ENCODE peak calls at places on chromosomes 4 and X, in eight cellular contexts. O, C, J, N, L, Y, V and X are unnamed samples. For H3K4me1, the result is how much of the 10 kb centered on the place peaks cover.

GRCh38 chr4:110163327-110164070 is 34.9 kb downstream of the ELOVL6 start:
- DNase-seq in L (no peak), C (no peak), J (peak), Y (no peak), O (no peak), N (no peak), V (no peak), X (no peak)

GRCh38 chrX:121579016-121579760 is 531.8 kb downstream of the GLUD2 start:
- DNase-seq in Y (no peak), V (no peak), C (no peak), L (peak), O (peak), J (no peak), N (no peak), X (no peak)

GRCh38 chrX:155997436-155997835 is at the start of gene IL9R:
- DNase-seq in C (no peak), N (no peak), V (no peak), L (no peak), Y (no peak), O (no peak), J (no peak), X (no peak)

GRCh38 chr4:113919611-113920010 is 59.8 kb downstream of the ARSJ start:
- DNase-seq in Y (no peak), O (no peak), V (no peak), L (no peak), N (no peak), J (peak), C (no peak), X (no peak)

GRCh38 chrX:2967998-2968909 is 38.1 kb upstream of the ARSH start:
- DNase-seq in Y (no peak), O (peak), J (peak), V (no peak), N (no peak), C (peak), L (no peak), X (no peak)

GRCh38 chrX:149004936-149005335 is 500.2 kb downstream of the IDS start:
- DNase-seq in L (peak), O (no peak), Y (no peak), N (no peak), J (no peak), C (no peak), V (no peak), X (no peak)

GRCh38 chrX:154040307-154040756 is 20.6 kb upstream of the IRAK1 start:
- DNase-seq in O (no peak), V (no peak), L (no peak), Y (no peak), C (no peak), J (peak), N (no peak), X (no peak)

GRCh38 chr4:36757623-36758311 is 476.4 kb downstream of the DTHD1 start:
- DNase-seq in L (no peak), J (no peak), O (no peak), Y (no peak), C (no peak), V (no peak), N (no peak), X (no peak)

GRCh38 chr4:143355540-143356217 is 19.0 kb downstream of the GAB1 start:
- DNase-seq in V (no peak), L (no peak), O (no peak), N (no peak), Y (no peak), J (peak), C (no peak), X (no peak)

GRCh38 chr4:150849016-150849415 is 166.1 kb downstream of the LRBA start:
- DNase-seq in N (no peak), O (no peak), L (no peak), C (no peak), J (no peak), V (no peak), Y (no peak), X (no peak)

GRCh38 chr4:187478292-187479205 is 517.0 kb upstream of the ZFP42 start:
- DNase-seq in N (no peak), Y (no peak), L (no peak), J (peak), C (peak), O (peak), V (no peak), X (no peak)

GRCh38 chrX:40998123-40998522 is 87.1 kb upstream of the USP9X start:
- DNase-seq in J (no peak), O (no peak), L (no peak), N (no peak), C (no peak), V (no peak), Y (no peak), X (no peak)

GRCh38 chrX:41002021-41002420 is 83.2 kb upstream of the USP9X start:
- DNase-seq in O (no peak), V (no peak), Y (no peak), J (no peak), N (no peak), L (no peak), C (no peak), X (no peak)

GRCh38 chrX:41001327-41001726 is 83.9 kb upstream of the USP9X start:
- DNase-seq in Y (no peak), N (no peak), O (no peak), L (no peak), C (no peak), V (no peak), J (no peak), X (no peak)

DNA sequence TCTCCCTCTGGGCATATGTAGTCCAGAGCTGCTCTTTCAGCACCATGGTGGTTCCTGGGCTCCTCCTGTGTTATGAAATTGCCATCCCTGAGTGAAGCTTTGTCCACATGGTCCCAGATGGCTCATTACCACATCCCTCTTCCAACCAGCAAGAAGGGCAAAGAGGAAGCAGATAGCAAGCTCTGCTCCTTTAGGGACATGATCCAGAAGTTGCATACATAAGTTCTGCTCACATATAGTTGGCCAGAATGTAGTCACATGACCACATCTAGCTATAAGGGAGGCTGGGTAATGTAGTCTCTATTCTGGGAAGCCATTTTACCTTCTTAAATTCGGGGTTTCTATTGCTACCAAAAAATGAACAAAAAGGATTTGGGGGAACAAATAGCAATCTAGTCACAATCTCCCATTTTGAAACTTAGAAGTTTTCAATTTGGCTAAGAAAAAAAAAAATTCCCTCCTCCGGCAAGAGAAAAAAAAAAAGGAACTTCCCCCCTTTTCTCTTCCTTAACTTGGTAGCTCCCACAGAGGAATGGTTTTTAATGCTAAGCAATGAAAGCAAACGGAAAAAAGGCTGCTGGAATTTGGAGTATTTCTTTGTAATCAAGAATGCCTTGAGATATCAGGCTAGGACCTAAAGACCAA is 88.2 kb upstream of the USP9X start:
- DNase-seq in N (no peak), C (no peak), O (peak), L (peak), V (no peak), Y (no peak), J (peak), X (no peak)
- H3K4me3 ChIP-seq in N (no peak), C (no peak), O (no peak), L (peak), V (no peak), Y (no peak), J (no peak), X (no peak)

GRCh38 chr4:1211371-1211770 is 37.6 kb downstream of the CTBP1 start:
- DNase-seq in L (no peak), N (no peak), Y (no peak), J (no peak), C (peak), V (peak), O (no peak), X (peak)
- H3K4me1 ChIP-seq in L (under half), N (under half), Y (under half), J (under half), C (under half), V (half or more), O (under half), X (under half)

DNA sequence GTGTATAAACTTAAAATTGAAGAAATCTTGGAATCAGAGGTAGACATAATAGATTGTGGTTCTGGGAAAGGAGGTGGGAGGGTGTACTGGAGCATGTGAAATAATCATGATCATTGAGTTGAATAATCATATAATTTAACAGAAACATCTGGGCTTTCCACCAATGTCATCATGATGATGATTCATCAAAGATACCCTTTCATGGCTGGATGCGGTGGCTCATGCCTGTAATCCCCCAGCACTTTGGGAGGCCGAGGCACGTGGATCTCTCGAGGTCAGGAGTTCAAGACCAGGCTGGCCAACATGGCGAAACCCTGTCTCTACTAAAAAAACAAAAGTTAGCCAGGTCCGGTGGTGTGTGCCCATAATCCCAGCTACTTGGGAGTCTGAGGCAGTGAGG is 6.7 kb upstream of the RUFY3 start:
- DNase-seq in L (no peak), J (peak), V (no peak), O (no peak), C (no peak), N (no peak), Y (no peak), X (no peak)
- H3K4me3 ChIP-seq in L (no peak), J (no peak), V (no peak), O (no peak), C (no peak), N (no peak), Y (no peak), X (no peak)

DNA sequence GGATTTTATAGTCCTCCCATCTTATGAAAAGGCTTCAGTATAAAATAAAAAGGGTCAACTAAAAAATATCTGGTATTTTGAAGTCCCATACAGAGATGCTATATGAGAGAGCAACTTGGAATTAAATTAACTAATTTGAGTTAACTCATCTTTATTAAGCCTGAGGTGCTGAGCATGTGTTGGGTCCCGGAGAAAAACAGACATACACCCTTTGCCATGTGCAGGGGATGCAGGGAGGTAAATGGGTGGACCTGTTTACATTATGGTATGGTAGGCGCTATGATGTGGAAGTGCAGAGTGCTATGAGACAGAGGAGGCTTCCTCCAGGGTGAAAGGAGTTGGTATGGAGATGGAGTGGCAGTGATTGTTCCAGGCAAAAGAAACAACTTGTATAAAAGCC is 151.8 kb downstream of the RASL11B start:
- DNase-seq in V (no peak), C (no peak), J (no peak), L (no peak), N (no peak), O (no peak), Y (no peak), X (no peak)
- H3K4me1 ChIP-seq in V (under half), C (under half), J (under half), L (under half), N (under half), O (under half), Y (under half), X (under half)

DNA sequence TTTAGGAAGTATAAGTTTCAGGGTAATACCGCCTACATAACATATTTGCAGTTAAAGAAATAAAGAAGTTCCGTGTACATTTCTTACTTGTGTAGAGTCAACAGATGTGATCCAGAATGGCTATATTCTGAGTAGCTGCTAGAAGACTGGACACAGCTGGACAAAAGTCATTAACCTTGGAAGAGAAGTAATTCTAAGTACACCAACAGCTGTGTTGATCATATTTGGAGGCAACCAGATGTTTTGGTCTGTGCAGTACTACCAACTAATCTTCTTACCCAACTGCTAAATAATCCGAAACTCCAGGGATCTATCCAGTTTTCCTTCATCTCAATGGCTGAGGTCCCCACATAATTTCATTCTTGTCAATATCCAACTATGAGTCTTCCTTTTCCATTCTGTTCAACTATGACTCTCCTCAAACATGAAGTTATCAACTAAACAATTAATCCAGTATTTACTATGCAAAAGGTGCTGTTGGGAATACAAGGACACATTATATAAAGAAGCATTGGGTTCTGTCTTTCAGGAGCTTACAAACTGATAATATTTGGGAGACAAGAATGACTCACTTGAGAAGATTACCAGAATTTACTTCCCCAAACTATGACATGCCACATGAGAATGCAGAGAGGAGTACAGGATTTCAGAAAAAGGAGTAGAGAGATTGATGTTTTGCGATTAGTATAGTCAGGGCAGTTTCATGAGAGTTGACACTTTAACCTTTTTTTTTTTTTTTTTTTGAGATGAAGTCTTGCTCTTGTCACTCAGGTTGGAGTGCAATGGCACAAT is 78.2 kb downstream of the COL4A6 start:
- DNase-seq in Y (no peak), V (no peak), C (no peak), N (no peak), J (peak), L (no peak), O (no peak), X (no peak)
- H3K4me3 ChIP-seq in Y (no peak), V (no peak), C (no peak), N (no peak), J (no peak), L (no peak), O (no peak), X (no peak)